ENCODE peak calls at places on chromosomes 7 and 10, in ten cellular contexts. T, K, R, M, E, Z, X, O, H and Q are unnamed samples. For H3K36me3, the result is how much of the 10 kb centered on the place peaks cover.

GRCh38 chr10:90435296-90435695 is 422.5 kb downstream of the HTR7 start:
- DNase-seq in T (no peak), K (no peak), R (no peak), M (no peak), E (peak), Z (no peak), X (peak), O (peak), H (no peak), Q (peak)

GRCh38 chr7:44752822-44753221 is 4.2 kb downstream of the ZMIZ2 start:
- DNase-seq in T (no peak), K (no peak), R (no peak), M (no peak), E (no peak), Z (no peak), X (no peak), O (no peak), H (no peak), Q (no peak)

GRCh38 chr10:29689001-29689400 is 54.2 kb upstream of the SVIL start:
- DNase-seq in T (peak), K (no peak), R (peak), M (no peak), E (peak), Z (no peak), X (peak), O (peak), H (no peak), Q (peak)

GRCh38 chr7:23404546-23405239 is 65.6 kb downstream of the IGF2BP3 start:
- DNase-seq in T (no peak), K (no peak), R (no peak), M (no peak), E (no peak), Z (no peak), X (no peak), O (peak), H (no peak), Q (no peak)

GRCh38 chr7:130899638-130900401 is 165.8 kb upstream of the KLF14 start:
- DNase-seq in T (no peak), K (no peak), R (no peak), M (no peak), E (no peak), Z (no peak), X (no peak), O (no peak), H (peak), Q (no peak)

GRCh38 chr7:79091661-79092060 is 361.8 kb downstream of the MAGI2 start:
- DNase-seq in T (peak), K (no peak), R (no peak), M (no peak), E (peak), Z (no peak), X (peak), O (peak), H (no peak), Q (no peak)

GRCh38 chr7:113202282-113202681 is 83.9 kb upstream of the SMIM30 start:
- DNase-seq in T (no peak), K (no peak), R (no peak), M (no peak), E (no peak), Z (no peak), X (no peak), O (no peak), H (no peak), Q (no peak)

GRCh38 chr10:62652114-62652513 is 152.4 kb upstream of the ADO start:
- DNase-seq in T (no peak), K (no peak), R (no peak), M (no peak), E (peak), Z (no peak), X (peak), O (peak), H (no peak), Q (peak)

GRCh38 chr10:31142026-31142425 is 110.4 kb upstream of the ZNF438 start:
- DNase-seq in T (peak), K (no peak), R (no peak), M (no peak), E (peak), Z (no peak), X (peak), O (peak), H (no peak), Q (no peak)

GRCh38 chr7:90488220-90488619 is 18.8 kb downstream of the PTTG1IP2 start:
- DNase-seq in T (no peak), K (no peak), R (no peak), M (no peak), E (no peak), Z (no peak), X (no peak), O (no peak), H (no peak), Q (peak)

GRCh38 chr7:125504848-125505247 is 575.2 kb upstream of the POT1 start:
- DNase-seq in T (no peak), K (no peak), R (no peak), M (no peak), E (no peak), Z (no peak), X (no peak), O (no peak), H (no peak), Q (no peak)

GRCh38 chr10:123990889-123991288 is 99.3 kb upstream of the CPXM2 start:
- DNase-seq in T (no peak), K (no peak), R (no peak), M (no peak), E (no peak), Z (no peak), X (no peak), O (no peak), H (no peak), Q (no peak)

GRCh38 chr7:10706875-10707493 is 266.7 kb upstream of the PHF14 start:
- DNase-seq in T (no peak), K (no peak), R (no peak), M (no peak), E (no peak), Z (no peak), X (no peak), O (no peak), H (no peak), Q (no peak)

GRCh38 chr7:155167706-155168365 is 97.7 kb downstream of the HTR5A start:
- DNase-seq in T (no peak), K (no peak), R (no peak), M (no peak), E (no peak), Z (no peak), X (peak), O (no peak), H (no peak), Q (no peak)

GRCh38 chr10:99484626-99485581 is 47.8 kb upstream of the NKX2-3 start:
- DNase-seq in T (no peak), K (no peak), R (no peak), M (peak), E (no peak), Z (no peak), X (peak), O (no peak), H (no peak), Q (peak)

GRCh38 chr7:80875537-80876120 is 43.2 kb downstream of the SEMA3C start:
- DNase-seq in T (no peak), K (no peak), R (no peak), M (no peak), E (no peak), Z (no peak), X (no peak), O (no peak), H (no peak), Q (no peak)

GRCh38 chr10:58184120-58184670 is 83.5 kb downstream of the IPMK start:
- DNase-seq in T (no peak), K (no peak), R (no peak), M (no peak), E (no peak), Z (no peak), X (no peak), O (no peak), H (no peak), Q (no peak)

GRCh38 chr10:82211331-82211730 is 336.3 kb downstream of the NRG3 start:
- DNase-seq in T (no peak), K (no peak), R (no peak), M (no peak), E (no peak), Z (no peak), X (no peak), O (no peak), H (no peak), Q (no peak)

GRCh38 chr10:49355221-49355620 is 40.7 kb downstream of the DRGX start:
- DNase-seq in T (no peak), K (no peak), R (no peak), M (no peak), E (no peak), Z (no peak), X (no peak), O (no peak), H (no peak), Q (no peak)

GRCh38 chr7:85612514-85612913 is 425.7 kb upstream of the SEMA3D start:
- DNase-seq in T (no peak), K (no peak), R (no peak), M (no peak), E (no peak), Z (no peak), X (no peak), O (no peak), H (no peak), Q (no peak)

GRCh38 chr10:44966816-44967509 is 7.4 kb downstream of the RASSF4 start:
- DNase-seq in T (no peak), K (peak), R (no peak), M (no peak), E (no peak), Z (no peak), X (no peak), O (no peak), H (no peak), Q (no peak)

GRCh38 chr7:101722247-101722646 is 93.2 kb upstream of the MYL10 start:
- DNase-seq in T (peak), K (no peak), R (no peak), M (no peak), E (peak), Z (no peak), X (no peak), O (no peak), H (no peak), Q (no peak)

GRCh38 chr7:33779216-33779615 is 126.1 kb upstream of the BMPER start:
- DNase-seq in T (no peak), K (no peak), R (no peak), M (no peak), E (no peak), Z (no peak), X (no peak), O (no peak), H (no peak), Q (no peak)

GRCh38 chr10:79608505-79609375 is 2.0 kb upstream of the SFTPA1 start:
- DNase-seq in T (peak), K (no peak), R (peak), M (peak), E (peak), Z (peak), X (no peak), O (peak), H (peak), Q (peak)

GRCh38 chr7:136857573-136857972 is 10.9 kb upstream of the CHRM2 start:
- DNase-seq in T (peak), K (no peak), R (peak), M (no peak), E (peak), Z (no peak), X (peak), O (peak), H (no peak), Q (peak)

GRCh38 chr10:34526758-34527730 is 288.1 kb downstream of the PARD3 start:
- DNase-seq in T (peak), K (no peak), R (peak), M (no peak), E (peak), Z (no peak), X (peak), O (peak), H (no peak), Q (peak)

GRCh38 chr7:21256310-21256877 is 171.5 kb upstream of the SP4 start:
- DNase-seq in T (peak), K (no peak), R (peak), M (no peak), E (peak), Z (peak), X (peak), O (peak), H (no peak), Q (peak)

GRCh38 chr10:60237977-60238376 is 151.7 kb downstream of the ANK3 start:
- DNase-seq in T (peak), K (no peak), R (no peak), M (no peak), E (peak), Z (no peak), X (peak), O (peak), H (no peak), Q (peak)
- H3K4me3 ChIP-seq in T (no peak), K (no peak), R (no peak), M (no peak), E (no peak), Z (no peak), X (no peak), O (no peak), H (no peak), Q (no peak)

DNA sequence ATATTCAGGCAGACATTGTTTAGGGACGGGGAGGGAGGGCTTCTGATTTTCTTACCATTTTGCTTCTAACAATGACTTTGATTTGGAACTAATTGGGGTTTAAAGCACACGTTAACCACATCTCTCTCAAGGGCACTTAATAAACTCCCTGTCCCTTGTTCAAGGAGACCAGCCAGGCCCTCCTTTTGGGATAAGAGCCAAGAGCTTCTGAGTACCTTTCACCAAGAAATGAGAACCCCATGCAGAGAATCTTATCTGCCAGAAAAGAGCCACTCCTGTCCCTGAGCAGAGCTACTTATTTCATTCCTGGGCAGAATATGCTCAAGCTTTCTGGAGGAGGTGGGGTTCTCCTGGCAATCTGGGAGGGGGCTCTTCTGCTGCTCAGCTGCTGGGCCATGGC is 574.6 kb downstream of the GALNT17 start:
- DNase-seq in T (no peak), K (no peak), R (no peak), M (no peak), E (no peak), Z (no peak), X (no peak), O (no peak), H (no peak), Q (no peak)
- H3K36me3 ChIP-seq in T (under half), K (under half), R (under half), M (under half), E (under half), Z (under half), X (under half), O (under half), H (under half), Q (under half)

GRCh38 chr7:134433430-134433829 is 25.5 kb downstream of the AKR1B1 start:
- DNase-seq in T (no peak), K (no peak), R (no peak), M (no peak), E (no peak), Z (no peak), X (no peak), O (no peak), H (no peak), Q (no peak)
- TF ChIP-seq CTCF in T (no peak), K (no peak), R (no peak), M (no peak), E (no peak), Z (no peak), X (no peak), O (no peak), H (no peak), Q (no peak)

GRCh38 chr10:110870823-110871235 is 899 bp upstream of the PDCD4 start:
- DNase-seq in T (no peak), K (peak), R (peak), M (no peak), E (no peak), Z (no peak), X (no peak), O (no peak), H (no peak), Q (no peak)
- H3K4me3 ChIP-seq in T (no peak), K (peak), R (no peak), M (peak), E (no peak), Z (no peak), X (no peak), O (peak), H (peak), Q (no peak)

DNA sequence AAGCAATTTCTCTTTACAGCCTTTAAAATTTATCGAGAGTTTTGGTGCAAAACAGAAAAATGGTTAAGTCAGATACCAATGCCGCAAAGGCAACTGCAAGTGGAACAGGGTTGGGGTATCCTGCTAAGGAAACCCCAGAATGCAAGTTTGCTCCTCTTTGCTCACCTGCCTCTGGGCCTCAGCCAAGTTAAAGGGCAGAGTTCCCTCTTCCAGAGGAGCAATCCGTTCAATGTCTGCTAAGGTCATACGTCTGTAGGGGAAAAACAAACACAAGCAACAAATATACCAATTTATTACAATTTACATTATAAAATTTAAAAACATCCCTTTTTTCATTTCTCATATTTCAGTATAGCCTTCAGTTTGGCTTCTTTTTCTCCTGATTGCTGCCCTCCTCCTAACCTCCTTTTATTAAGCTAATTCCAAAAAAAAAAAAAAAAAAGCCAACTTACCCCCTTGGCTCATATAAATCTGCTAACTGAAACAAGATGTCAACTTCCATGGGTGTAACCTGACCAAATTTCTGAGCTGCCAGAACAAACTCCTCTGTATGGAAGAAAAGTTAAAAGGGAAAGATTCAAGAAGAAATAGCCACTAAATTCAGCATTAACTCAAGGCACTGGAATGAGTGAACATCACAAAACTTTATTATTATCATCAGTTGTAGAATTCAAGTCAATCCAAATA is 132.6 kb downstream of the SLC25A13 start:
- DNase-seq in T (no peak), K (no peak), R (no peak), M (no peak), E (no peak), Z (no peak), X (no peak), O (no peak), H (peak), Q (no peak)
- H3K36me3 ChIP-seq in T (under half), K (under half), R (under half), M (under half), E (under half), Z (under half), X (under half), O (under half), H (under half), Q (under half)

GRCh38 chr10:9301148-9301547 is 1246.7 kb downstream of the GATA3 start:
- DNase-seq in T (peak), K (no peak), R (peak), M (no peak), E (no peak), Z (no peak), X (peak), O (no peak), H (no peak), Q (peak)
- TF ChIP-seq CTCF in T (no peak), K (no peak), R (peak), M (peak), E (peak), Z (no peak), X (peak), O (peak), H (no peak), Q (peak)

GRCh38 chr10:5891009-5891408 is 966 bp downstream of the FBH1 start:
- DNase-seq in T (no peak), K (no peak), R (peak), M (no peak), E (no peak), Z (no peak), X (no peak), O (no peak), H (no peak), Q (peak)
- H3K4me3 ChIP-seq in T (peak), K (peak), R (peak), M (peak), E (peak), Z (peak), X (peak), O (peak), H (peak), Q (peak)

DNA sequence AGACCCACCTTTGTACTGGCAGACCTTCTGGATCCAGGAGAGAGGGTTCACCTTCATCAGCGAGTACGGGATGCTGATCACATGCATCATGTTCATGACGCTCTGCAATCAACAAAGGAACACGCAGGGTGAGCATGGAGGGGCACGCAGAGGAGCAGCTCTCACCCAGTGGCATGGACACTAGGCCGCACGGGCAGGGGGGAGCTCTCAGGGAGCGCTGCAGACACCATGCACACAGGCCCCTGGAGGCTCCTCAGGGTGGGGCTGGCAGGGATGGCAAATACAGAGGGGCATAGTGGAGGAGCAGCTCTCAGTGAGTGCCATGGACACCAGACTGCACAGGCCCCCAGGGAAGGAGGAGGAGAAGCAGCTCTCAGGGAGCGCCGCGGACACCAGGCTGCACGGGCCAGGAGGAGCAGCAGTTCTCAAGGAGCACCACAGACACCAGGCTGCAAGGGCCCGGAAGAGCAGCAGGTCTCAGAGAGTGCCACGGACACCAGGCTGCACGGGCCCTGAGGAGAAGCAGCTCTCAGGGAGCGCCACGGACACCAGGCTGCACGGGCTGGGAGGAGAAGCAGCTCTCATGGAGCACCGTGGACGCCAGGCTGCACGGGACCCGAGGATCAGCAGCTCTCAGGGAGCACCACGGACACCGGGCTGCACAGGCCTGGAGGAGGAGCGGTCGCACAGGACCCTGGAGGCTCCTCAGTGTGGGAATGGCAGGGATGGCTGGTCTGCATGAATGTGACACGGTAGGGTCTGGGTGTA is 249.5 kb downstream of the ZMYND11 start:
- DNase-seq in T (no peak), K (no peak), R (no peak), M (no peak), E (no peak), Z (no peak), X (no peak), O (no peak), H (no peak), Q (no peak)
- H3K36me3 ChIP-seq in T (under half), K (under half), R (under half), M (under half), E (half or more), Z (under half), X (under half), O (under half), H (under half), Q (under half)